ENCODE peak calls at places on chromosome 3, in six cellular contexts. I is activated T-helper 1 cell treated with anti-CD3 and anti-CD28 coated beads, Interleukin-12 subunit alpha, Interleukin-12 subunit beta, Interleukin-2, Interleukin-4 antibody, amounts not matched to agents 30 ng/mL and 10 ng/mL and 1 ng/mL, durations not matched to agents 14 hours and 24 hours and 36 hours; L is RWPE1; F is amniotic stem cell; Q is NCI-H82; S is stimulated activated CD4-positive, alpha-beta T cell treated with anti-CD3 and anti-CD28 coated beads, Interleukin-15, amount 100 ng/mL, for 1 hour. T is an unnamed sample.

GRCh38 chr3:5115506-5116162 is 6.5 kb upstream of the ARL8B start:
- DNase-seq in I (no peak), L (no peak), F (no peak), Q (no peak), S (no peak), T (no peak)

GRCh38 chr3:36219398-36219797 is 160.9 kb upstream of the STAC start:
- DNase-seq in I (no peak), L (no peak), F (peak; percentile 17), Q (no peak), S (no peak), T (no peak)

GRCh38 chr3:133980035-133980434 is 49.7 kb downstream of the SLCO2A1 start:
- DNase-seq in I (no peak), L (no peak), F (no peak), Q (no peak), S (no peak), T (no peak)

GRCh38 chr3:58521917-58522680 is 14.9 kb downstream of the ACOX2 start:
- DNase-seq in I (no peak), L (no peak), F (no peak), Q (peak; percentile 90), S (no peak), T (no peak)

GRCh38 chr3:196941846-196942225 is 492 bp downstream of the NCBP2 start:
- DNase-seq in I (peak; percentile 51), L (peak; percentile 50), F (peak; percentile 27), Q (peak; percentile 84), S (peak; percentile 53), T (no peak)

GRCh38 chr3:72155391-72156064 is 370.6 kb upstream of the PROK2 start:
- DNase-seq in I (no peak), L (peak; percentile 26), F (peak; percentile 77), Q (peak; percentile 87), S (no peak), T (no peak)

GRCh38 chr3:171321241-171321640 is 139.0 kb downstream of the TNIK start:
- DNase-seq in I (no peak), L (no peak), F (no peak), Q (no peak), S (no peak), T (no peak)

GRCh38 chr3:195542691-195543641 is at the start of gene PPP1R2:
- DNase-seq in I (peak; percentile 88), L (peak; percentile 93), F (peak; percentile 86), Q (peak; percentile 98), S (peak; percentile 90), T (peak; percentile 86)

GRCh38 chr3:182327196-182327681 is 466.1 kb upstream of the ATP11B start:
- DNase-seq in I (no peak), L (no peak), F (no peak), Q (no peak), S (no peak), T (no peak)

GRCh38 chr3:120506076-120506827 is 55.5 kb upstream of the FSTL1 start:
- DNase-seq in I (no peak), L (no peak), F (no peak), Q (no peak), S (no peak), T (no peak)

GRCh38 chr3:98786364-98786930 is 23.3 kb downstream of the ST3GAL6 start:
- DNase-seq in I (no peak), L (no peak), F (no peak), Q (no peak), S (no peak), T (no peak)

GRCh38 chr3:7305561-7305960 is 444.6 kb downstream of the GRM7 start:
- DNase-seq in I (no peak), L (no peak), F (no peak), Q (no peak), S (no peak), T (no peak)

GRCh38 chr3:121752772-121753171 is 3.2 kb upstream of the GOLGB1 start:
- DNase-seq in I (no peak), L (no peak), F (no peak), Q (no peak), S (no peak), T (no peak)

GRCh38 chr3:96869316-96869715 is 54.9 kb downstream of the EPHA6 start:
- DNase-seq in I (no peak), L (no peak), F (no peak), Q (no peak), S (no peak), T (no peak)

GRCh38 chr3:46593274-46593862 is 19.0 kb upstream of the FAM240A start:
- DNase-seq in I (no peak), L (no peak), F (no peak), Q (no peak), S (no peak), T (no peak)

GRCh38 chr3:28765194-28765593 is 416.6 kb upstream of the AZI2 start:
- DNase-seq in I (no peak), L (no peak), F (no peak), Q (no peak), S (no peak), T (no peak)

GRCh38 chr3:157088506-157089454 is 71.2 kb downstream of the CCNL1 start:
- DNase-seq in I (peak; percentile 93), L (peak; percentile 97), F (no peak), Q (no peak), S (peak; percentile 88), T (no peak)

GRCh38 chr3:141769171-141769894 is 6.1 kb downstream of the GRK7 start:
- DNase-seq in I (no peak), L (no peak), F (no peak), Q (no peak), S (no peak), T (no peak)

GRCh38 chr3:182241777-182242556 is 530.2 kb downstream of the SOX2 start:
- DNase-seq in I (no peak), L (no peak), F (no peak), Q (no peak), S (no peak), T (no peak)

GRCh38 chr3:98519351-98519750 is 3.4 kb downstream of the CLDND1 start:
- DNase-seq in I (no peak), L (no peak), F (no peak), Q (no peak), S (no peak), T (no peak)

GRCh38 chr3:77370413-77370812 is 330.5 kb downstream of the ROBO2 start:
- DNase-seq in I (no peak), L (peak; percentile 34), F (no peak), Q (peak; percentile 7), S (no peak), T (no peak)

GRCh38 chr3:128400683-128401082 is 66.0 kb downstream of the DNAJB8 start:
- DNase-seq in I (no peak), L (no peak), F (no peak), Q (no peak), S (no peak), T (no peak)

GRCh38 chr3:172606021-172606420 is 82.8 kb upstream of the TNFSF10 start:
- DNase-seq in I (no peak), L (no peak), F (no peak), Q (no peak), S (no peak), T (no peak)

GRCh38 chr3:143002083-143002712 is 828 bp downstream of the U2SURP start:
- DNase-seq in I (no peak), L (peak; percentile 30), F (no peak), Q (peak; percentile 84), S (no peak), T (no peak)

GRCh38 chr3:39250116-39250747 is 29.6 kb downstream of the CX3CR1 start:
- DNase-seq in I (no peak), L (no peak), F (no peak), Q (no peak), S (no peak), T (no peak)

GRCh38 chr3:98328933-98329332 is 24.7 kb upstream of the OR5K4 start:
- DNase-seq in I (no peak), L (no peak), F (no peak), Q (no peak), S (no peak), T (no peak)

GRCh38 chr3:117790256-117790987 is 1080.8 kb downstream of the TUSC7 start:
- DNase-seq in I (no peak), L (no peak), F (no peak), Q (peak; percentile 91), S (no peak), T (no peak)